ENCODE peak calls at places on chromosomes 11 and 22, in five cellular contexts. One of them, this sample, is unnamed.

GRCh38 chr11:73306977-73307322 is 1.1 kb upstream of the ARHGEF17 start:
- DNase-seq in fibroblast of lung: no peak
- DNase-seq in coronary artery: no peak
- DNase-seq in adrenal gland: no peak
- DNase-seq in heart right ventricle: no peak
- DNase-seq in this sample: no peak

GRCh38 chr11:118629761-118630661 is 22.6 kb downstream of the PHLDB1 start:
- DNase-seq in fibroblast of lung: no peak
- DNase-seq in heart right ventricle: no peak
- DNase-seq in adrenal gland: no peak
- DNase-seq in coronary artery: no peak
- DNase-seq in this sample: no peak

GRCh38 chr11:69563946-69564780 is 76.8 kb upstream of the CCND1 start:
- DNase-seq in heart right ventricle: no peak
- DNase-seq in coronary artery: peak
- DNase-seq in adrenal gland: no peak
- DNase-seq in fibroblast of lung: no peak
- DNase-seq in this sample: no peak

GRCh38 chr11:121421149-121421906 is 30.8 kb upstream of the SORL1 start:
- DNase-seq in adrenal gland: no peak
- DNase-seq in heart right ventricle: no peak
- DNase-seq in coronary artery: no peak
- DNase-seq in fibroblast of lung: no peak
- DNase-seq in this sample: no peak

GRCh38 chr11:134224710-134225662 is 515 bp downstream of the VPS26B start:
- DNase-seq in fibroblast of lung: peak
- DNase-seq in heart right ventricle: peak
- DNase-seq in coronary artery: peak
- DNase-seq in adrenal gland: peak
- DNase-seq in this sample: no peak

GRCh38 chr11:105609341-105609781 is 512 bp upstream of the GRIA4 start:
- DNase-seq in adrenal gland: no peak
- DNase-seq in fibroblast of lung: peak
- DNase-seq in coronary artery: no peak
- DNase-seq in heart right ventricle: no peak
- DNase-seq in this sample: no peak

GRCh38 chr11:57597971-57598830 is 716 bp downstream of the SERPING1 start:
- DNase-seq in heart right ventricle: peak
- DNase-seq in coronary artery: peak
- DNase-seq in fibroblast of lung: peak
- DNase-seq in adrenal gland: peak
- DNase-seq in this sample: peak

GRCh38 chr11:57424802-57425564 is 1.9 kb downstream of the SLC43A3 start:
- DNase-seq in heart right ventricle: peak
- DNase-seq in adrenal gland: peak
- DNase-seq in coronary artery: peak
- DNase-seq in fibroblast of lung: peak
- DNase-seq in this sample: peak

GRCh38 chr11:86244063-86244521 is 461 bp upstream of the EED start:
- DNase-seq in fibroblast of lung: no peak
- DNase-seq in coronary artery: peak
- DNase-seq in heart right ventricle: peak
- DNase-seq in adrenal gland: peak
- DNase-seq in this sample: peak

GRCh38 chr11:12175694-12176241 is 65.4 kb downstream of the MICAL2 start:
- DNase-seq in heart right ventricle: no peak
- DNase-seq in coronary artery: peak
- DNase-seq in adrenal gland: no peak
- DNase-seq in fibroblast of lung: peak
- DNase-seq in this sample: peak

GRCh38 chr22:47059701-47060161 is 297.3 kb downstream of the TBC1D22A start:
- DNase-seq in fibroblast of lung: no peak
- DNase-seq in adrenal gland: no peak
- DNase-seq in coronary artery: no peak
- DNase-seq in heart right ventricle: no peak
- DNase-seq in this sample: no peak

GRCh38 chr11:5291207-5291838 is 10.4 kb downstream of the OR51B4 start:
- DNase-seq in adrenal gland: no peak
- DNase-seq in fibroblast of lung: peak
- DNase-seq in coronary artery: no peak
- DNase-seq in heart right ventricle: no peak
- DNase-seq in this sample: no peak
- TF ChIP-seq CTCF in adrenal gland: peak
- TF ChIP-seq CTCF in fibroblast of lung: peak
- TF ChIP-seq CTCF in coronary artery: no peak
- TF ChIP-seq CTCF in heart right ventricle: no peak
- TF ChIP-seq CTCF in this sample: no peak

GRCh38 chr22:25068701-25069100 is 116.2 kb downstream of the KIAA1671 start:
- DNase-seq in adrenal gland: no peak
- DNase-seq in fibroblast of lung: no peak
- DNase-seq in heart right ventricle: no peak
- DNase-seq in coronary artery: no peak
- DNase-seq in this sample: no peak

GRCh38 chr22:25069426-25069757 is 116.9 kb downstream of the KIAA1671 start:
- DNase-seq in heart right ventricle: no peak
- DNase-seq in coronary artery: no peak
- DNase-seq in fibroblast of lung: no peak
- DNase-seq in adrenal gland: no peak
- DNase-seq in this sample: no peak

GRCh38 chr22:25071720-25072119 is 119.2 kb downstream of the KIAA1671 start:
- DNase-seq in fibroblast of lung: no peak
- DNase-seq in coronary artery: no peak
- DNase-seq in heart right ventricle: no peak
- DNase-seq in adrenal gland: no peak
- DNase-seq in this sample: no peak

GRCh38 chr22:25070870-25071465 is 118.5 kb downstream of the KIAA1671 start:
- DNase-seq in adrenal gland: no peak
- DNase-seq in fibroblast of lung: no peak
- DNase-seq in heart right ventricle: no peak
- DNase-seq in coronary artery: no peak
- DNase-seq in this sample: no peak

GRCh38 chr22:25069758-25070461 is 117.4 kb downstream of the KIAA1671 start:
- DNase-seq in coronary artery: no peak
- DNase-seq in adrenal gland: peak
- DNase-seq in fibroblast of lung: no peak
- DNase-seq in heart right ventricle: no peak
- DNase-seq in this sample: peak
- H3K27ac ChIP-seq in coronary artery: peak
- H3K27ac ChIP-seq in adrenal gland: peak
- H3K27ac ChIP-seq in fibroblast of lung: no peak
- H3K27ac ChIP-seq in heart right ventricle: no peak
- H3K27ac ChIP-seq in this sample: peak

DNA sequence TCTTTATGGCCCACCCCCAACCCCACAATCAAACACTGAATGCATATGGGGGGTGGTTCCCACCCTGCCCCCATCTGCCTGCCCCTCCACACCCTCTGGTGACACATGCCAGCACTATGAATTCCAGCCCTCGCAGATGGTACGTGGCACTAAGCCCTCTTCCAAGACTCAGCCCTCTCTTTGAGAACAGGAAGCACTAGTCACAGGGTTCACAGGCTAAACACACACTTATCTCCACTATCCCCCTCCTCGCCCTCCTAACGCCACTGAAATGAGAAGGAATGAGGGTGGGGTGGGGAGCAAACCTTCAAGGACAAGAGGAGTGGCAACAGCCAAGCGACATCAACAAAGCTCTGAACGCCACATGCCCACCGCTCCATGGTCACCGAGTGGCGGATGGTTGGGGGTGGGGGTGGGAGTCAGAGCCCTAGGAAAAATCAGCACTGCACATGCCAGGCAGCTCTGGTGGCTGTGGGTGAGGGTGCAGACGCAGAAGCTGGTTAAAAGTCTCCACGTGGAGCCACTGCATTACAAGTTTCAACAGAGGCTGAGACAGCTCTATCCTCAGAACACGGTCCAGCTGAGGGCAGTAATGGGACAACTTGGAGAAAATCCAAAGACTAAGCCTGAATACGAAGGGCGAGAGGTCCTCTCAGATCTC is 33.6 kb downstream of the TMEM184B start:
- DNase-seq in fibroblast of lung: peak
- DNase-seq in coronary artery: peak
- DNase-seq in adrenal gland: peak
- DNase-seq in heart right ventricle: no peak
- DNase-seq in this sample: peak
- TF ChIP-seq CTCF in fibroblast of lung: peak
- TF ChIP-seq CTCF in coronary artery: peak
- TF ChIP-seq CTCF in adrenal gland: no peak
- TF ChIP-seq CTCF in heart right ventricle: peak
- TF ChIP-seq CTCF in this sample: peak

GRCh38 chr11:60195923-60196368 is 13.1 kb upstream of the MS4A6A start:
- DNase-seq in coronary artery: no peak
- DNase-seq in heart right ventricle: no peak
- DNase-seq in fibroblast of lung: no peak
- DNase-seq in adrenal gland: no peak
- DNase-seq in this sample: no peak

GRCh38 chr11:60197442-60197841 is 14.6 kb upstream of the MS4A6A start:
- DNase-seq in heart right ventricle: no peak
- DNase-seq in fibroblast of lung: no peak
- DNase-seq in coronary artery: no peak
- DNase-seq in adrenal gland: no peak
- DNase-seq in this sample: no peak

GRCh38 chr11:60194511-60194910 is 11.6 kb upstream of the MS4A6A start:
- DNase-seq in fibroblast of lung: no peak
- DNase-seq in adrenal gland: no peak
- DNase-seq in coronary artery: no peak
- DNase-seq in heart right ventricle: no peak
- DNase-seq in this sample: no peak

GRCh38 chr11:60193687-60194433 is 11.0 kb upstream of the MS4A6A start:
- DNase-seq in fibroblast of lung: peak
- DNase-seq in adrenal gland: peak
- DNase-seq in heart right ventricle: peak
- DNase-seq in coronary artery: no peak
- DNase-seq in this sample: peak
- H3K27ac ChIP-seq in fibroblast of lung: no peak
- H3K27ac ChIP-seq in adrenal gland: peak
- H3K27ac ChIP-seq in heart right ventricle: no peak
- H3K27ac ChIP-seq in coronary artery: peak
- H3K27ac ChIP-seq in this sample: no peak

DNA sequence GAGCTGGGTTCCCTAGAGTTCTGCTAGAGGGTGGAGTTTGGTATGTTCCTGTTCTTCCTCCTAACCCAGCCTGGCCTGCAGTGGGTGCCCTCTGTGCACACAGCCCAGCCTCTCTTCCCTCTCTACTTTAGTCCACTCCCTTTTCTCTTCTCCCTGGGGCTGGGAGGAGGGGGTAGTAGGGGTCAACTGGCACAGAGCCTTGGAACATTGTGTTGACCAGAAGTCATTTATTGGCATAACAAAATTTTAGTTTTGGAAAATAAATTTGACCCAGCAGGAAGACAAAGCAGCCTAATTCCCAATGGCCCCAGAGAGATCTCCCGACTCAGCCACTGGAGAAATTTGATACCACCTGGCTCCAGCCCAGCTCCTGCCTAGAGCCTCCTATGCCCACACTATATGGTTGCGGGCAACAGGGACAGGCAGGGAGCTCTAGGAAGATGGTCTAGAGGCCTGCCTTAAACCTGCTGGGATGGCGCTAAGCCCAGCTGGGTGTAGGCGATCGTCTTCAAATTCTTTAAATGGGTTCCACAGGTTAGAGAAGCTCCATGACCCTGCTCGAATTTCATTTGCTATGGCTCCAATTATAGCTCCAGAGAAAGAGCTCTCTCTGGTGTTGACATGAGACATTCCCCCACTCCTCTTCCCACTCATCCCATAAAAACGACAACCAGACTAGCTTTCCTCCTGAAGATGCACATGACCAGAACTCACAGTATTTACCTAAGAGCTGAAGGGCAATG is 9.9 kb downstream of the PCSK7 start:
- DNase-seq in coronary artery: peak
- DNase-seq in fibroblast of lung: peak
- DNase-seq in adrenal gland: no peak
- DNase-seq in heart right ventricle: peak
- DNase-seq in this sample: peak
- TF ChIP-seq CTCF in coronary artery: no peak
- TF ChIP-seq CTCF in fibroblast of lung: peak
- TF ChIP-seq CTCF in adrenal gland: no peak
- TF ChIP-seq CTCF in heart right ventricle: peak
- TF ChIP-seq CTCF in this sample: no peak

DNA sequence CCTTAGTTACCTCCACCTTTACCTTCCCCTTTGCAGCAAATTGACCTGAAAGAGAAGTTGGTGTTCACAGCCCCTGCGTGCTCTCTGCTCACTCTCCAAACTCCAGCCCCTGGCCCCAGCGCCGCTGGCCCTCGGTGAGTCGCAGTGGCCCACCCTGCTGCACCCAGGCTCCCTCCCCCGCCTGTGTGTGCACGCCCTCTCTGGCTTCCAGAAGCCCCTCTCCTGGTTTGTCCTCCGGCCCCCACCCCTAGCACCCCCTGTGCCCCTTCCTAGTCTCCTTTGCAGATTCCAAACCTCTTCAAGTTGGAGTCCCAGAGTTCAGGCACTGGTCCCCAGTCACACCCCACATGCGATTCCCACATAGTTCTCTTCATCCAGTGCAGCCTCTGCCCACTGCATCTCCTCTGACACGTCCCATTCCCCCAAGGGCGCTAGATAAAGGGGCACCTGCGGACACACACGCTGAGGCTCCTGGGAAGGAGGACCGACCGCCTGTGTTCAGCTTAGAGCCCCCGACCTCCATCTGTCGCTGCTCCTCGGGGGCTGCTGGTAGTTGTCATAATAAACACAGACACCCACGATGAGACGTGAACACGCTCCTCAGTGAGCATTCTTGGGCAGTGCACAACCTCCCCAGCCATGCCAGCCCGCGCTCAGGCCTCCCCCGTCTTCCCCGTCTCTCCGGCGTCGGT is 1.5 kb upstream of the PHRF1 start:
- DNase-seq in adrenal gland: no peak
- DNase-seq in fibroblast of lung: no peak
- DNase-seq in coronary artery: no peak
- DNase-seq in heart right ventricle: no peak
- DNase-seq in this sample: no peak
- H3K27ac ChIP-seq in adrenal gland: no peak
- H3K27ac ChIP-seq in fibroblast of lung: no peak
- H3K27ac ChIP-seq in coronary artery: no peak
- H3K27ac ChIP-seq in heart right ventricle: no peak
- H3K27ac ChIP-seq in this sample: no peak

GRCh38 chr22:44968736-44969135 is 41.1 kb downstream of the PHF21B start:
- DNase-seq in fibroblast of lung: no peak
- DNase-seq in coronary artery: no peak
- DNase-seq in adrenal gland: no peak
- DNase-seq in heart right ventricle: no peak
- DNase-seq in this sample: no peak
- TF ChIP-seq CTCF in fibroblast of lung: no peak
- TF ChIP-seq CTCF in coronary artery: no peak
- TF ChIP-seq CTCF in adrenal gland: no peak
- TF ChIP-seq CTCF in heart right ventricle: no peak
- TF ChIP-seq CTCF in this sample: no peak

DNA sequence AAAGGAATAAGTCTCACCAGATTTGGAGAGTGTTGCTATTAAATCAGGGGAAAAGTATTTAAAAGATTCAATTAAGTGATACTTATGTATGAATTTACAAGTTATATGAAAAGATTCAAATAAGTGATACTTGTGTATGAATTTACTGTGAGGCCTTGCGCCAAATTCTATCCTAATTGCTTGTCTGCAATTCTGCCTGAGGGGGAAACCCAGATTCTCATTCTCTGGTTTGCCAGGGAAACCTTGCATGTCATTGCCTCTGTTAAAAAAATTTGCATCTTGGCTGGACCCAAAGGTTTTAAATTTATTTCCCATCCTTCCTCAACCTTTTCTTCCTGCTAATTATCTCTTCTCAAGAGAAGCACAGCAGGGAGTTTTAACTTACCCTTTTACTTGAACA is 13.7 kb downstream of the OLFML1 start:
- DNase-seq in fibroblast of lung: no peak
- DNase-seq in heart right ventricle: no peak
- DNase-seq in adrenal gland: no peak
- DNase-seq in coronary artery: no peak
- DNase-seq in this sample: no peak
- H3K27ac ChIP-seq in fibroblast of lung: no peak
- H3K27ac ChIP-seq in heart right ventricle: no peak
- H3K27ac ChIP-seq in adrenal gland: no peak
- H3K27ac ChIP-seq in coronary artery: no peak
- H3K27ac ChIP-seq in this sample: no peak

This sample was measured in ascending aorta.